ENCODE peak calls at places on chromosomes 13 and 19, in four cellular contexts. W, X, Z and D are unnamed samples. For H3K4me1, the result is how much of the 10 kb centered on the place peaks cover.

GRCh38 chr19:3336680-3337523 is 29.5 kb upstream of the NFIC start:
- DNase-seq in W (peak), Z (peak), X (peak), D (peak)

GRCh38 chr19:32661318-32661717 is 13.7 kb downstream of the ANKRD27 start:
- DNase-seq in X (no peak), Z (no peak), W (no peak), D (no peak)

GRCh38 chr13:25701304-25701703 is 329.5 kb downstream of the ATP8A2 start:
- DNase-seq in X (no peak), Z (no peak), W (no peak), D (no peak)

GRCh38 chr13:106259928-106260327 is 275.5 kb downstream of the EFNB2 start:
- DNase-seq in Z (no peak), X (no peak), W (no peak), D (no peak)

GRCh38 chr13:32687275-32687674 is 101.0 kb downstream of the PDS5B start:
- DNase-seq in W (no peak), X (no peak), Z (no peak), D (no peak)

GRCh38 chr13:30720470-30720869 is 14.9 kb upstream of the ALOX5AP start:
- DNase-seq in W (no peak), Z (no peak), X (no peak), D (no peak)

GRCh38 chr13:29994911-29995601 is 144.6 kb upstream of the UBL3 start:
- DNase-seq in Z (no peak), W (no peak), X (no peak), D (no peak)

GRCh38 chr13:99656843-99657506 is 155.7 kb downstream of the TM9SF2 start:
- DNase-seq in X (no peak), W (no peak), Z (no peak), D (no peak)

GRCh38 chr19:52522555-52522954 is 4.9 kb upstream of the ZNF808 start:
- DNase-seq in X (no peak), Z (no peak), W (no peak), D (no peak)

GRCh38 chr13:112837371-112838037 is 131.5 kb upstream of the MCF2L start:
- DNase-seq in Z (no peak), W (no peak), X (no peak), D (no peak)

GRCh38 chr19:30406220-30406944 is 34.2 kb downstream of the ZNF536 start:
- DNase-seq in X (no peak), W (no peak), Z (no peak), D (peak)

GRCh38 chr13:29648760-29649159 is 53.3 kb upstream of the SLC7A1 start:
- DNase-seq in Z (no peak), X (no peak), W (no peak), D (no peak)

GRCh38 chr19:43880483-43880882 is 53.4 kb downstream of the ZNF283 start:
- DNase-seq in X (no peak), W (no peak), Z (no peak), D (no peak)
- H3K4me3 ChIP-seq in X (no peak), W (no peak), Z (no peak), D (no peak)

GRCh38 chr13:46893820-46894533 is 2.9 kb downstream of the HTR2A start:
- DNase-seq in Z (no peak), W (peak), X (peak), D (peak)
- TF ChIP-seq POLR2A in Z (no peak), W (no peak), X (no peak), D (no peak)

GRCh38 chr13:98525452-98525851 is 51.5 kb downstream of the STK24 start:
- DNase-seq in Z (no peak), W (no peak), X (no peak), D (no peak)
- H3K4me1 ChIP-seq in Z (under half), W (under half), X (under half), D (half or more)

GRCh38 chr19:50660083-50660366 is 10.8 kb downstream of the C19orf81 start:
- DNase-seq in Z (no peak), W (no peak), X (no peak), D (no peak)

GRCh38 chr19:50657672-50658437 is 8.6 kb downstream of the C19orf81 start:
- DNase-seq in W (peak), Z (peak), X (no peak), D (peak)

GRCh38 chr19:50658438-50659317 is 9.4 kb downstream of the C19orf81 start:
- DNase-seq in X (no peak), W (peak), Z (peak), D (peak)

GRCh38 chr19:50661087-50661486 is 11.8 kb downstream of the C19orf81 start:
- DNase-seq in X (no peak), W (no peak), Z (no peak), D (no peak)

DNA sequence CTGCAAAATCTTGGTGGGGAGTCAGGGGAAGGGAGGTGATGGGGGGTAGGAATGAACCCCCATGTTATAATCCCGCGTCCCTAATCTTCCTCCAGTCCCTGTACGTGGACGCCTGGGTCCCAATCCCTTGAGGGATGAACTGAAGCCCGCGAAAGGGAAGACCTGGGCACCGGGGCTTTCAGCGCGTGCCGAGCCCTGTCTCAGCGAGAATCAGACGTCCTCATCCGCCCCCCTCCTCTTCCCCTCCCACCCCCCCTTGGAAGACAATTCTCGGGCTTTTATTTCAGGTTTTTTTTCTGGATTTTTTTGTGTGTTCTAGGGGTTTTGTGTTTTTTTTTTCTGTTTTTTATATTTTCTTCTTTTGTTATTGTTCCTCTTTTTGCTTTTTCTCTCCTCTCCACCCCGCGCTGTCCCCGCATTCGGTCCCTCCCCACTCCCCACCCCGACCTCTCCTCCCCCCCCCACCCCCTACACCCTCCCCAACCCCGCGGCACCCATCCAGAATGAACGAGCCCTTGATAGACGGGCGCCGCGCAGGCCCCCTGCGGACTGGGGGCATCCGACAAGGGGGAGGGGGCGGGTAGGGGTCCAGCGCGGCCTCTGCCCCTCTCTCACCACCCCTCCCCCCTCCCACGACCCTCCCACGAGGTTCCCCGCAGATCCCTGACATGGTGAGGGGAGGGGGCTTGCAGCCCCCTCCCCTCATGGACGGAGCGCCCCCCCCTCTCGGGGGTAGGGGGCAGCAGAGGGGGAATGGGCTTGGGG is 10.3 kb downstream of the C19orf81 start:
- DNase-seq in W (no peak), Z (no peak), X (no peak), D (no peak)
- H3K4me3 ChIP-seq in W (no peak), Z (no peak), X (no peak), D (peak)

GRCh38 chr19:10116866-10117616 is 2.7 kb downstream of the EIF3G start:
- DNase-seq in W (no peak), Z (no peak), X (no peak), D (no peak)
- TF ChIP-seq POLR2A in W (no peak), Z (no peak), X (no peak), D (no peak)

DNA sequence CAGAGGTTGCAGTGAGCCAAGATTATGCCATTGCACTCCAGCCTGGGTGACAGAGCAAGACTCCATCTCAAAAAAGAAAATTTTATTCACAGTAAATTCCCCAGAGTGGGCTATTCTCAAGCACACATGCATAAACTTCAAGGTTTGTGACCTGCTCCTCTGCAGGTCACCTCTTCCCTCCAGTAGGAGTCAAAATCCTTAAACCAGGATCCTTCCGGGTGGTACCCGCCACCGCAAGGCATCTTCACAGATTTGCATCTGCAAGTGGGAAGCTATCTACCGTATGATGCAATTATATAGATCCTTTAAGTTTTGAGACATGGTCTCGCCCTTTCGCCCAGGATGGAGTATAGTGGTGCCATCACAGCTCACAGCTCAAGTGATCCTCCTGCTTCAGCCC is 3.0 kb upstream of the ECH1 start:
- DNase-seq in X (no peak), W (no peak), Z (no peak), D (no peak)
- H3K4me1 ChIP-seq in X (under half), W (under half), Z (under half), D (under half)

GRCh38 chr19:41871573-41872383 is 5.3 kb upstream of the CD79A start:
- DNase-seq in W (no peak), Z (no peak), X (peak), D (peak)
- H3K4me3 ChIP-seq in W (no peak), Z (no peak), X (no peak), D (no peak)